ENCODE peak calls at places on chromosomes 3 and 15, in eight cellular contexts. U is KG1; N is AG08395; I is mesothelial cell of epicardium; J is stimulated activated CD4-positive, alpha-beta T cell treated with anti-CD3 and anti-CD28 coated beads, Interleukin-15, amount 100 ng/mL, for 24 hours; A is AG04450; S is progenitor cell of endocrine pancreas; T is T1000. Z is an unnamed sample.

GRCh38 chr3:181265750-181266333 is 276.3 kb upstream of the DNAJC19 start:
- DNase-seq in U (no peak), N (no peak), I (no peak), J (no peak), A (no peak), S (no peak), T (no peak), Z (peak)

GRCh38 chr3:120449701-120450216 is 1.0 kb downstream of the FSTL1 start:
- DNase-seq in U (no peak), N (peak), I (no peak), J (no peak), A (no peak), S (no peak), T (no peak), Z (peak)

GRCh38 chr3:54784021-54784420 is 143.8 kb downstream of the LRTM1 start:
- DNase-seq in U (no peak), N (no peak), I (no peak), J (no peak), A (no peak), S (no peak), T (no peak), Z (no peak)

GRCh38 chr3:187811580-187812250 is 66.4 kb upstream of the BCL6 start:
- DNase-seq in U (no peak), N (peak), I (no peak), J (no peak), A (peak), S (no peak), T (peak), Z (peak)

GRCh38 chr3:14560110-14560509 is 20.0 kb upstream of the GRIP2 start:
- DNase-seq in U (no peak), N (no peak), I (no peak), J (no peak), A (no peak), S (no peak), T (no peak), Z (no peak)

GRCh38 chr3:106609666-106610301 is 741.0 kb upstream of the CBLB start:
- DNase-seq in U (peak), N (peak), I (peak), J (peak), A (peak), S (peak), T (peak), Z (peak)

GRCh38 chr15:43187544-43188155 is 2.4 kb downstream of the CCNDBP1 start:
- DNase-seq in U (no peak), N (peak), I (no peak), J (no peak), A (peak), S (no peak), T (no peak), Z (peak)

GRCh38 chr3:122577409-122578028 is at the start of gene PARP15:
- DNase-seq in U (no peak), N (no peak), I (no peak), J (peak), A (no peak), S (no peak), T (no peak), Z (peak)

GRCh38 chr3:81492048-81492447 is 269.4 kb downstream of the GBE1 start:
- DNase-seq in U (no peak), N (peak), I (no peak), J (no peak), A (no peak), S (no peak), T (no peak), Z (no peak)

GRCh38 chr15:40058476-40059140 is 19.6 kb upstream of the SRP14 start:
- DNase-seq in U (no peak), N (peak), I (no peak), J (peak), A (no peak), S (no peak), T (no peak), Z (no peak)

GRCh38 chr3:17481116-17481515 is 261.3 kb downstream of the TBC1D5 start:
- DNase-seq in U (no peak), N (no peak), I (no peak), J (no peak), A (no peak), S (no peak), T (no peak), Z (no peak)